ENCODE peak calls at places on chromosomes 1 and 21, in four cellular contexts. O is left ventricle myocardium inferior, H is thoracic aorta, A is esophagus muscularis mucosa. Q is an unnamed sample.

GRCh38 chr1:216847385-216848036 is 124.3 kb upstream of the ESRRG start:
- DNase-seq in O (no peak), H (no peak), A (no peak), Q (no peak)

GRCh38 chr1:244207042-244207934 is 156.2 kb downstream of the ZBTB18 start:
- DNase-seq in O (peak; percentile 37), H (no peak), A (no peak), Q (no peak)

GRCh38 chr1:81254560-81254959 is 546.2 kb upstream of the ADGRL2 start:
- DNase-seq in O (no peak), H (no peak), A (no peak), Q (no peak)

GRCh38 chr1:189619682-189620332 is 857.9 kb downstream of the BRINP3 start:
- DNase-seq in O (no peak), H (no peak), A (no peak), Q (no peak)

GRCh38 chr1:101996830-101997485 is at the start of gene OLFM3:
- DNase-seq in O (no peak), H (no peak), A (no peak), Q (no peak)

GRCh38 chr1:68339505-68339904 is 107.2 kb upstream of the WLS start:
- DNase-seq in O (no peak), H (no peak), A (no peak), Q (no peak)

GRCh38 chr1:112714313-112715263 is 544 bp downstream of the PPM1J start:
- DNase-seq in O (no peak), H (no peak), A (no peak), Q (no peak)

GRCh38 chr1:89198081-89198480 is 661 bp downstream of the GBP4 start:
- DNase-seq in O (no peak), H (no peak), A (no peak), Q (no peak)

GRCh38 chr1:218377143-218377660 is 32.1 kb downstream of the TGFB2 start:
- DNase-seq in O (no peak), H (no peak), A (no peak), Q (no peak)

GRCh38 chr1:244447024-244447423 is 4.7 kb downstream of the ADSS2 start:
- DNase-seq in O (no peak), H (no peak), A (no peak), Q (no peak)

GRCh38 chr1:111205724-111206070 is 5.3 kb upstream of the DENND2D start:
- DNase-seq in O (no peak), H (no peak), A (no peak), Q (no peak)

GRCh38 chr1:43992232-43992995 is 1.0 kb downstream of the CCDC24 start:
- DNase-seq in O (no peak), H (no peak), A (no peak), Q (no peak)

GRCh38 chr1:165060285-165060793 is 296.2 kb downstream of the LMX1A start:
- DNase-seq in O (no peak), H (no peak), A (no peak), Q (no peak)

GRCh38 chr1:48021792-48022191 is 24.6 kb upstream of the TRABD2B start:
- DNase-seq in O (no peak), H (no peak), A (no peak), Q (no peak)

GRCh38 chr1:156750932-156751723 is at the start of gene HDGF:
- DNase-seq in O (peak; percentile 61), H (no peak), A (peak; percentile 93), Q (no peak)

GRCh38 chr1:72516826-72517225 is 234.5 kb upstream of the NEGR1 start:
- DNase-seq in O (no peak), H (no peak), A (no peak), Q (no peak)

GRCh38 chr1:56817716-56818463 is 1.3 kb downstream of the FYB2 start:
- DNase-seq in O (no peak), H (no peak), A (no peak), Q (no peak)

GRCh38 chr1:113747376-113747775 is 11.9 kb downstream of the PHTF1 start:
- DNase-seq in O (no peak), H (no peak), A (no peak), Q (no peak)

GRCh38 chr21:32475162-32475812 is 62.8 kb downstream of the EVA1C start:
- DNase-seq in O (no peak), H (no peak), A (no peak), Q (no peak)

GRCh38 chr21:42735061-42735460 is 81.6 kb downstream of the PDE9A start:
- DNase-seq in O (no peak), H (no peak), A (no peak), Q (no peak)

GRCh38 chr1:153192697-153193096 is 10.5 kb upstream of the LELP1 start:
- DNase-seq in O (no peak), H (no peak), A (peak; percentile 53), Q (no peak)

GRCh38 chr1:226061793-226062557 is 541 bp upstream of the H3-3A start:
- DNase-seq in O (peak; percentile 82), H (no peak), A (peak; percentile 93), Q (peak; percentile 92)

GRCh38 chr1:189496768-189497167 is 980.9 kb downstream of the BRINP3 start:
- DNase-seq in O (no peak), H (no peak), A (no peak), Q (no peak)

GRCh38 chr1:62038594-62039284 is 155.9 kb upstream of the L1TD1 start:
- DNase-seq in O (no peak), H (no peak), A (no peak), Q (no peak)

GRCh38 chr1:219812491-219813221 is 115.7 kb downstream of the SLC30A10 start:
- DNase-seq in O (no peak), H (no peak), A (no peak), Q (no peak)

GRCh38 chr1:150961756-150962155 is 12.9 kb downstream of the CERS2 start:
- DNase-seq in O (no peak), H (no peak), A (no peak), Q (no peak)

GRCh38 chr1:147669475-147670318 is 627 bp downstream of the ACP6 start:
- DNase-seq in O (peak; percentile 26), H (no peak), A (no peak), Q (peak; percentile 85)

GRCh38 chr1:6408023-6408422 is 11.7 kb downstream of the HES2 start:
- DNase-seq in O (no peak), H (no peak), A (no peak), Q (no peak)

DNA sequence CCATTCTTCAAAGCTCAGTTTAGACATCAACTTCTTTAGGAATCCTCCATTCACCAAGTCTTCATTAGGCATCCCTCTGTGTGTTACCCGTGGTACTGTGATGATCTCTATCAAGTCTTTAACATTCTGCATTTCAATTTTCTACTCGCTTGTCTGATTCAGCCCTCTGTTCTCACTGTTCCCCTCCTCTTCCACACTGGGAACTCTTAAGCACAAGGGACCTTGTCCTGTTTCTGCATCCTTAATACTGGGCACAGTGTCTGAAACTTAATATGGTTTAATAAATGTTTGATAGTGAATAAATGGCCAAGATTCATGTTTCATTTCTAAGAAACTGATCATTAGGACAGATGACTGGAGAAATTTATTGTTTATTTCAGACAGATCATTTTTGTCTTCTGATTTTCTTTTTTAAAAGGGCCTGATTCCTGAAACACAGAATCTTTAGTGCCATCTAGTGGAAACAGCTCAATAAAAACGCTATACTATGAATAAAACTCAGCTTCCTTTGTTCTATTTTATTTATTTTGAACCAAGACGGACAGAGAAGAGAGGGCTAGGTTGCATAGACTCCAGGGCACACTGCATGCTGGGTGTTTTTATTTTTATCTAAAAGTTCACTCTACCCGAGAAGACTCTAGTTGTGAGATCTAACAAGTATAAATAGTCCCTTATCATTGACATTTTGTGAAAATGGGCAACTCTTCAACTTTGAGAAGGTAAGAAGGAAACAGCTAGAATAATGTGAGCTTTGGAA is 7.0 kb upstream of the TRIM45 start:
- DNase-seq in O (no peak), H (no peak), A (no peak), Q (no peak)
- TF ChIP-seq CTCF in O (peak; percentile 61), H (peak; percentile 43), A (peak; percentile 51), Q (peak; percentile 68)

GRCh38 chr1:35769188-35769758 is 505 bp downstream of the CLSPN start:
- DNase-seq in O (peak; percentile 87), H (no peak), A (peak; percentile 93), Q (peak; percentile 94)
- TF ChIP-seq CTCF in O (peak; percentile 45), H (no peak), A (peak; percentile 4), Q (peak; percentile 28)

GRCh38 chr21:17900990-17901385 is 81.8 kb upstream of the C21orf91 start:
- DNase-seq in O (no peak), H (no peak), A (no peak), Q (no peak)

GRCh38 chr21:17903029-17903806 is 84.1 kb upstream of the C21orf91 start:
- DNase-seq in O (no peak), H (no peak), A (no peak), Q (no peak)

GRCh38 chr21:17903929-17904639 is 84.9 kb upstream of the C21orf91 start:
- DNase-seq in O (no peak), H (no peak), A (no peak), Q (no peak)

GRCh38 chr21:17901458-17902092 is 82.4 kb upstream of the C21orf91 start:
- DNase-seq in O (no peak), H (no peak), A (no peak), Q (no peak)

GRCh38 chr21:17900281-17900989 is 81.3 kb upstream of the C21orf91 start:
- DNase-seq in O (peak; percentile 51), H (no peak), A (no peak), Q (no peak)
- TF ChIP-seq CTCF in O (no peak), H (no peak), A (no peak), Q (no peak)

GRCh38 chr1:228647523-228648444 is 87.5 kb upstream of the RHOU start:
- DNase-seq in O (peak; percentile 19), H (no peak), A (peak; percentile 91), Q (peak; percentile 84)
- TF ChIP-seq CTCF in O (no peak), H (no peak), A (no peak), Q (no peak)

GRCh38 chr1:240942901-240943300 is 330.9 kb upstream of the GREM2 start:
- DNase-seq in O (no peak), H (no peak), A (no peak), Q (no peak)

GRCh38 chr1:240947438-240948224 is 335.7 kb upstream of the GREM2 start:
- DNase-seq in O (no peak), H (no peak), A (no peak), Q (no peak)

GRCh38 chr1:240941706-240942370 is 329.9 kb upstream of the GREM2 start:
- DNase-seq in O (no peak), H (no peak), A (no peak), Q (no peak)

DNA sequence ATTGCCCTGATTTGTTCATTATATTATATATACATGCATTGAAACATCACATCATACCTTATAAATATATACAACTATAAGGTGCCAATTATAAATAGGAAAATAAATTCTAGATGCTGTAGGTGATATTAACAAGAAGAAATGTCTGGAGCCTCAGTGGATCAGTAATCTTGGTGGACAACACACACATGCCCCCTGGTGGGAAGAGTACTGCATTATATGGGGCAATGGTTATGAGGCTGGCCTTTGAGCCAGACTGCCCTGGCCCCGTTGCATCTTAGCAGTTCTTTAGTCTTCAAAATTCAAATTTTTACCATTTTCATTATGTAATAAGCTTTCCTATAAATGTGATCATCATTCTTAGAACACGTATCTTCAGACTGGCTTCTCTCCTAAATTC is 335.0 kb upstream of the GREM2 start:
- DNase-seq in O (no peak), H (no peak), A (no peak), Q (no peak)
- TF ChIP-seq CTCF in O (peak; percentile 21), H (no peak), A (peak; percentile 47), Q (peak; percentile 68)

GRCh38 chr1:55289614-55290013 is 74.5 kb upstream of the USP24 start:
- DNase-seq in O (no peak), H (no peak), A (no peak), Q (no peak)
- TF ChIP-seq CTCF in O (no peak), H (no peak), A (peak; percentile 5), Q (no peak)

GRCh38 chr21:26912466-26912865 is 54.4 kb downstream of the ADAMTS5 start:
- DNase-seq in O (no peak), H (no peak), A (no peak), Q (no peak)

GRCh38 chr21:26909972-26910371 is 56.9 kb downstream of the ADAMTS5 start:
- DNase-seq in O (no peak), H (no peak), A (no peak), Q (no peak)
- TF ChIP-seq CTCF in O (peak; percentile 29), H (no peak), A (no peak), Q (peak; percentile 52)

Q was measured in osteocyte.